ENCODE peak calls at places on chromosome 16, in ten cellular contexts. One of them, this sample, is unnamed.

GRCh38 chr16:83835972-83836566 is 28.3 kb downstream of the HSBP1 start:
- DNase-seq in stomach: no peak
- DNase-seq in pancreas: no peak
- DNase-seq in brain microvascular endothelial cell: peak
- DNase-seq in epithelial cell of esophagus: peak
- DNase-seq in tibial artery: no peak
- DNase-seq in tibial nerve: no peak
- DNase-seq in endothelial cell: no peak
- DNase-seq in H9: no peak
- DNase-seq in MCF 10A: peak
- DNase-seq in this sample: no peak

GRCh38 chr16:86531641-86532525 is 21.6 kb downstream of the FOXF1 start:
- DNase-seq in stomach: no peak
- DNase-seq in pancreas: no peak
- DNase-seq in brain microvascular endothelial cell: no peak
- DNase-seq in epithelial cell of esophagus: no peak
- DNase-seq in tibial artery: no peak
- DNase-seq in tibial nerve: no peak
- DNase-seq in endothelial cell: no peak
- DNase-seq in H9: no peak
- DNase-seq in MCF 10A: no peak
- DNase-seq in this sample: no peak

GRCh38 chr16:80684906-80685305 is 119.5 kb downstream of the CDYL2 start:
- DNase-seq in stomach: no peak
- DNase-seq in pancreas: no peak
- DNase-seq in brain microvascular endothelial cell: no peak
- DNase-seq in epithelial cell of esophagus: no peak
- DNase-seq in tibial artery: no peak
- DNase-seq in tibial nerve: no peak
- DNase-seq in endothelial cell: no peak
- DNase-seq in H9: no peak
- DNase-seq in MCF 10A: no peak
- DNase-seq in this sample: no peak

GRCh38 chr16:68351463-68351862 is 40.6 kb downstream of the PRMT7 start:
- DNase-seq in stomach: no peak
- DNase-seq in pancreas: no peak
- DNase-seq in brain microvascular endothelial cell: no peak
- DNase-seq in epithelial cell of esophagus: no peak
- DNase-seq in tibial artery: no peak
- DNase-seq in tibial nerve: no peak
- DNase-seq in endothelial cell: no peak
- DNase-seq in H9: no peak
- DNase-seq in MCF 10A: no peak
- DNase-seq in this sample: no peak

GRCh38 chr16:53089434-53090270 is 34.9 kb downstream of the CHD9 start:
- DNase-seq in stomach: no peak
- DNase-seq in pancreas: no peak
- DNase-seq in brain microvascular endothelial cell: no peak
- DNase-seq in epithelial cell of esophagus: peak
- DNase-seq in tibial artery: no peak
- DNase-seq in tibial nerve: peak
- DNase-seq in endothelial cell: no peak
- DNase-seq in H9: no peak
- DNase-seq in MCF 10A: peak
- DNase-seq in this sample: no peak

GRCh38 chr16:23280483-23280967 is 21.6 kb upstream of the SCNN1B start:
- DNase-seq in stomach: no peak
- DNase-seq in pancreas: no peak
- DNase-seq in brain microvascular endothelial cell: no peak
- DNase-seq in epithelial cell of esophagus: peak
- DNase-seq in tibial artery: no peak
- DNase-seq in tibial nerve: no peak
- DNase-seq in endothelial cell: no peak
- DNase-seq in H9: no peak
- DNase-seq in MCF 10A: no peak
- DNase-seq in this sample: no peak

GRCh38 chr16:14223632-14224031 is 152.5 kb downstream of the MRTFB start:
- DNase-seq in stomach: no peak
- DNase-seq in pancreas: no peak
- DNase-seq in brain microvascular endothelial cell: no peak
- DNase-seq in epithelial cell of esophagus: no peak
- DNase-seq in tibial artery: no peak
- DNase-seq in tibial nerve: no peak
- DNase-seq in endothelial cell: no peak
- DNase-seq in H9: no peak
- DNase-seq in MCF 10A: no peak
- DNase-seq in this sample: no peak

GRCh38 chr16:11665071-11665491 is 3.2 kb upstream of the SNN start:
- DNase-seq in stomach: no peak
- DNase-seq in pancreas: no peak
- DNase-seq in brain microvascular endothelial cell: no peak
- DNase-seq in epithelial cell of esophagus: no peak
- DNase-seq in tibial artery: peak
- DNase-seq in tibial nerve: no peak
- DNase-seq in endothelial cell: no peak
- DNase-seq in H9: peak
- DNase-seq in MCF 10A: no peak
- DNase-seq in this sample: no peak

GRCh38 chr16:9357829-9358228 is 266.4 kb downstream of the HAPSTR1 start:
- DNase-seq in stomach: no peak
- DNase-seq in pancreas: no peak
- DNase-seq in brain microvascular endothelial cell: no peak
- DNase-seq in epithelial cell of esophagus: no peak
- DNase-seq in tibial artery: no peak
- DNase-seq in tibial nerve: no peak
- DNase-seq in endothelial cell: no peak
- DNase-seq in H9: no peak
- DNase-seq in MCF 10A: no peak
- DNase-seq in this sample: no peak

GRCh38 chr16:17563340-17563739 is 92.6 kb upstream of the XYLT1 start:
- DNase-seq in stomach: no peak
- DNase-seq in pancreas: no peak
- DNase-seq in brain microvascular endothelial cell: no peak
- DNase-seq in epithelial cell of esophagus: no peak
- DNase-seq in tibial artery: no peak
- DNase-seq in tibial nerve: no peak
- DNase-seq in endothelial cell: no peak
- DNase-seq in H9: no peak
- DNase-seq in MCF 10A: no peak
- DNase-seq in this sample: no peak

GRCh38 chr16:72814226-72814625 is 233.7 kb downstream of the ZFHX3 start:
- DNase-seq in stomach: no peak
- DNase-seq in pancreas: no peak
- DNase-seq in brain microvascular endothelial cell: no peak
- DNase-seq in epithelial cell of esophagus: no peak
- DNase-seq in tibial artery: no peak
- DNase-seq in tibial nerve: no peak
- DNase-seq in endothelial cell: no peak
- DNase-seq in H9: no peak
- DNase-seq in MCF 10A: no peak
- DNase-seq in this sample: no peak

GRCh38 chr16:72819345-72819744 is 228.6 kb downstream of the ZFHX3 start:
- DNase-seq in stomach: no peak
- DNase-seq in pancreas: no peak
- DNase-seq in brain microvascular endothelial cell: peak
- DNase-seq in epithelial cell of esophagus: peak
- DNase-seq in tibial artery: no peak
- DNase-seq in tibial nerve: no peak
- DNase-seq in endothelial cell: no peak
- DNase-seq in H9: no peak
- DNase-seq in MCF 10A: peak
- DNase-seq in this sample: no peak

GRCh38 chr16:72815348-72816318 is 232.3 kb downstream of the ZFHX3 start:
- DNase-seq in stomach: no peak
- DNase-seq in pancreas: no peak
- DNase-seq in brain microvascular endothelial cell: no peak
- DNase-seq in epithelial cell of esophagus: no peak
- DNase-seq in tibial artery: no peak
- DNase-seq in tibial nerve: no peak
- DNase-seq in endothelial cell: no peak
- DNase-seq in H9: no peak
- DNase-seq in MCF 10A: no peak
- DNase-seq in this sample: no peak

GRCh38 chr16:72821551-72821950 is 226.4 kb downstream of the ZFHX3 start:
- DNase-seq in stomach: no peak
- DNase-seq in pancreas: no peak
- DNase-seq in brain microvascular endothelial cell: no peak
- DNase-seq in epithelial cell of esophagus: no peak
- DNase-seq in tibial artery: no peak
- DNase-seq in tibial nerve: no peak
- DNase-seq in endothelial cell: no peak
- DNase-seq in H9: no peak
- DNase-seq in MCF 10A: no peak
- DNase-seq in this sample: no peak

DNA sequence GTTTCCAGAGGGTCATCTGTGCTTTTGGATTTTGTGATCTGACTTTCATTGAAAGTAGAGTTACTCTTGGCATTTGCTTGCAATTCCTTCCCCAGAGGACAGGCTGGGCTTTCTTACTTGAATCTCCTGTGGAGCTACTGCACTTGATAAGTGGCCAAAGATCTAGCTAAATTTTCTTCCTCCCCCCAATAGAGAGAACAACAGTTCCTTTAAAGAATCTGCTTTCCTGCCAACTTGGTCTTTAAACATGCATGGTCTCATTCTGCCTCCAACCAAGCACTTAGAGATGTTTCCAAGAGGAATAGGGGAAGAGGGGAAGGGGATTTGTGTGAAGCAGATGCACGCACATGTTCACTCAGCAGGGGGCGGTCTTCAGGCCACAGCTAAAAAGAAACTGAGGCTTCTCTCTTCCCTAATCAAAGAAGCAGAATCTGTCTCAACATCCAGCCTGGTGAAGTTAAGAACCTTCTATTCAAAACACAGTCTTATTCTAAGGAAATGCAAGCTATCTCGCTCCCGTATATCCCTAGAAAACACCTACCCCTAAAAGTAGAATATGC is 229.6 kb downstream of the ZFHX3 start:
- DNase-seq in stomach: no peak
- DNase-seq in pancreas: no peak
- DNase-seq in brain microvascular endothelial cell: no peak
- DNase-seq in epithelial cell of esophagus: no peak
- DNase-seq in tibial artery: no peak
- DNase-seq in tibial nerve: no peak
- DNase-seq in endothelial cell: peak
- DNase-seq in H9: no peak
- DNase-seq in MCF 10A: no peak
- DNase-seq in this sample: no peak
- TF ChIP-seq CTCF in stomach: no peak
- TF ChIP-seq CTCF in pancreas: no peak
- TF ChIP-seq CTCF in brain microvascular endothelial cell: peak
- TF ChIP-seq CTCF in epithelial cell of esophagus: no peak
- TF ChIP-seq CTCF in tibial artery: no peak
- TF ChIP-seq CTCF in tibial nerve: no peak
- TF ChIP-seq CTCF in endothelial cell: peak
- TF ChIP-seq CTCF in H9: peak
- TF ChIP-seq CTCF in MCF 10A: no peak
- TF ChIP-seq CTCF in this sample: no peak

GRCh38 chr16:30609002-30609927 is 924 bp downstream of the ZNF689 start:
- DNase-seq in stomach: peak
- DNase-seq in pancreas: peak
- DNase-seq in brain microvascular endothelial cell: peak
- DNase-seq in epithelial cell of esophagus: peak
- DNase-seq in tibial artery: peak
- DNase-seq in tibial nerve: peak
- DNase-seq in endothelial cell: no peak
- DNase-seq in H9: peak
- DNase-seq in MCF 10A: peak
- DNase-seq in this sample: peak

GRCh38 chr16:30615358-30616076 is 5.3 kb upstream of the ZNF689 start:
- DNase-seq in stomach: peak
- DNase-seq in pancreas: peak
- DNase-seq in brain microvascular endothelial cell: peak
- DNase-seq in epithelial cell of esophagus: peak
- DNase-seq in tibial artery: no peak
- DNase-seq in tibial nerve: peak
- DNase-seq in endothelial cell: peak
- DNase-seq in H9: peak
- DNase-seq in MCF 10A: peak
- DNase-seq in this sample: no peak

GRCh38 chr16:30605148-30605547 is 5.0 kb downstream of the ZNF689 start:
- DNase-seq in stomach: no peak
- DNase-seq in pancreas: no peak
- DNase-seq in brain microvascular endothelial cell: no peak
- DNase-seq in epithelial cell of esophagus: no peak
- DNase-seq in tibial artery: no peak
- DNase-seq in tibial nerve: no peak
- DNase-seq in endothelial cell: no peak
- DNase-seq in H9: no peak
- DNase-seq in MCF 10A: no peak
- DNase-seq in this sample: no peak

GRCh38 chr16:30606004-30606403 is 4.2 kb downstream of the ZNF689 start:
- DNase-seq in stomach: no peak
- DNase-seq in pancreas: no peak
- DNase-seq in brain microvascular endothelial cell: no peak
- DNase-seq in epithelial cell of esophagus: no peak
- DNase-seq in tibial artery: no peak
- DNase-seq in tibial nerve: no peak
- DNase-seq in endothelial cell: no peak
- DNase-seq in H9: no peak
- DNase-seq in MCF 10A: no peak
- DNase-seq in this sample: no peak

GRCh38 chr16:30609928-30610839 is at the start of gene ZNF689:
- DNase-seq in stomach: peak
- DNase-seq in pancreas: peak
- DNase-seq in brain microvascular endothelial cell: peak
- DNase-seq in epithelial cell of esophagus: peak
- DNase-seq in tibial artery: peak
- DNase-seq in tibial nerve: peak
- DNase-seq in endothelial cell: peak
- DNase-seq in H9: peak
- DNase-seq in MCF 10A: peak
- DNase-seq in this sample: peak
- TF ChIP-seq CTCF in stomach: no peak
- TF ChIP-seq CTCF in pancreas: no peak
- TF ChIP-seq CTCF in brain microvascular endothelial cell: no peak
- TF ChIP-seq CTCF in epithelial cell of esophagus: peak
- TF ChIP-seq CTCF in tibial artery: no peak
- TF ChIP-seq CTCF in tibial nerve: no peak
- TF ChIP-seq CTCF in endothelial cell: no peak
- TF ChIP-seq CTCF in H9: no peak
- TF ChIP-seq CTCF in MCF 10A: no peak
- TF ChIP-seq CTCF in this sample: no peak

GRCh38 chr16:70715113-70715711 is 29.4 kb upstream of the MTSS2 start:
- DNase-seq in stomach: peak
- DNase-seq in pancreas: peak
- DNase-seq in brain microvascular endothelial cell: peak
- DNase-seq in epithelial cell of esophagus: peak
- DNase-seq in tibial artery: peak
- DNase-seq in tibial nerve: no peak
- DNase-seq in endothelial cell: no peak
- DNase-seq in H9: no peak
- DNase-seq in MCF 10A: peak
- DNase-seq in this sample: peak
- TF ChIP-seq CTCF in stomach: no peak
- TF ChIP-seq CTCF in pancreas: no peak
- TF ChIP-seq CTCF in brain microvascular endothelial cell: peak
- TF ChIP-seq CTCF in epithelial cell of esophagus: peak
- TF ChIP-seq CTCF in tibial artery: peak
- TF ChIP-seq CTCF in tibial nerve: no peak
- TF ChIP-seq CTCF in endothelial cell: no peak
- TF ChIP-seq CTCF in H9: no peak
- TF ChIP-seq CTCF in MCF 10A: no peak
- TF ChIP-seq CTCF in this sample: no peak

GRCh38 chr16:1494129-1494640 is 1.0 kb downstream of the TELO2 start:
- DNase-seq in stomach: peak
- DNase-seq in pancreas: peak
- DNase-seq in brain microvascular endothelial cell: peak
- DNase-seq in epithelial cell of esophagus: peak
- DNase-seq in tibial artery: peak
- DNase-seq in tibial nerve: peak
- DNase-seq in endothelial cell: peak
- DNase-seq in H9: peak
- DNase-seq in MCF 10A: peak
- DNase-seq in this sample: no peak
- TF ChIP-seq CTCF in stomach: peak
- TF ChIP-seq CTCF in pancreas: no peak
- TF ChIP-seq CTCF in brain microvascular endothelial cell: peak
- TF ChIP-seq CTCF in epithelial cell of esophagus: peak
- TF ChIP-seq CTCF in tibial artery: peak
- TF ChIP-seq CTCF in tibial nerve: peak
- TF ChIP-seq CTCF in endothelial cell: no peak
- TF ChIP-seq CTCF in H9: peak
- TF ChIP-seq CTCF in MCF 10A: peak
- TF ChIP-seq CTCF in this sample: no peak